ENCODE peak calls at places on chromosomes 1 and 21, in five cellular contexts. One of them, this sample, is unnamed.

GRCh38 chr1:245046764-245047163 is 108.0 kb upstream of the KIF26B start:
- DNase-seq in neuronal stem cell: no peak
- DNase-seq in CD4-positive, alpha-beta memory T cell: no peak
- DNase-seq in body of pancreas: peak
- DNase-seq in A549: no peak
- DNase-seq in this sample: no peak

GRCh38 chr1:247287460-247287859 is 31.6 kb downstream of the VN1R5 start:
- DNase-seq in A549: no peak
- DNase-seq in body of pancreas: no peak
- DNase-seq in neuronal stem cell: no peak
- DNase-seq in CD4-positive, alpha-beta memory T cell: no peak
- DNase-seq in this sample: no peak

GRCh38 chr1:207888647-207889046 is 22.3 kb downstream of the CD34 start:
- DNase-seq in A549: no peak
- DNase-seq in body of pancreas: no peak
- DNase-seq in neuronal stem cell: no peak
- DNase-seq in CD4-positive, alpha-beta memory T cell: no peak
- DNase-seq in this sample: no peak

GRCh38 chr1:44553771-44554170 is 120.5 kb downstream of the TMEM53 start:
- DNase-seq in neuronal stem cell: no peak
- DNase-seq in A549: peak
- DNase-seq in CD4-positive, alpha-beta memory T cell: no peak
- DNase-seq in body of pancreas: no peak
- DNase-seq in this sample: no peak

GRCh38 chr1:174872615-174873058 is 127.1 kb upstream of the CACYBP start:
- DNase-seq in A549: peak
- DNase-seq in neuronal stem cell: no peak
- DNase-seq in body of pancreas: no peak
- DNase-seq in CD4-positive, alpha-beta memory T cell: no peak
- DNase-seq in this sample: no peak

GRCh38 chr1:39026051-39026946 is at the start of gene NDUFS5:
- DNase-seq in A549: peak
- DNase-seq in neuronal stem cell: peak
- DNase-seq in CD4-positive, alpha-beta memory T cell: peak
- DNase-seq in body of pancreas: peak
- DNase-seq in this sample: peak

GRCh38 chr1:29827801-29828525 is 591.6 kb downstream of the PTPRU start:
- DNase-seq in CD4-positive, alpha-beta memory T cell: no peak
- DNase-seq in neuronal stem cell: no peak
- DNase-seq in body of pancreas: no peak
- DNase-seq in A549: no peak
- DNase-seq in this sample: no peak

GRCh38 chr1:240312872-240313271 is 221.2 kb downstream of the FMN2 start:
- DNase-seq in neuronal stem cell: no peak
- DNase-seq in CD4-positive, alpha-beta memory T cell: no peak
- DNase-seq in A549: peak
- DNase-seq in body of pancreas: no peak
- DNase-seq in this sample: no peak

GRCh38 chr1:110612060-110612745 is 6.0 kb upstream of the KCNA2 start:
- DNase-seq in body of pancreas: peak
- DNase-seq in neuronal stem cell: no peak
- DNase-seq in A549: peak
- DNase-seq in CD4-positive, alpha-beta memory T cell: no peak
- DNase-seq in this sample: no peak

GRCh38 chr1:214236477-214236876 is 44.5 kb upstream of the SMYD2 start:
- DNase-seq in A549: no peak
- DNase-seq in body of pancreas: no peak
- DNase-seq in neuronal stem cell: no peak
- DNase-seq in CD4-positive, alpha-beta memory T cell: no peak
- DNase-seq in this sample: no peak

GRCh38 chr21:26717146-26717739 is 128.0 kb downstream of the ADAMTS1 start:
- DNase-seq in body of pancreas: no peak
- DNase-seq in neuronal stem cell: no peak
- DNase-seq in A549: peak
- DNase-seq in CD4-positive, alpha-beta memory T cell: no peak
- DNase-seq in this sample: no peak

GRCh38 chr1:215380566-215380965 is 186.5 kb upstream of the KCTD3 start:
- DNase-seq in body of pancreas: no peak
- DNase-seq in CD4-positive, alpha-beta memory T cell: no peak
- DNase-seq in neuronal stem cell: no peak
- DNase-seq in A549: no peak
- DNase-seq in this sample: no peak

GRCh38 chr1:156385534-156386031 is 16.6 kb downstream of the RHBG start:
- DNase-seq in body of pancreas: peak
- DNase-seq in A549: peak
- DNase-seq in CD4-positive, alpha-beta memory T cell: peak
- DNase-seq in neuronal stem cell: peak
- DNase-seq in this sample: peak

GRCh38 chr1:156868341-156868740 is 7.7 kb downstream of the NTRK1 start:
- DNase-seq in CD4-positive, alpha-beta memory T cell: no peak
- DNase-seq in A549: no peak
- DNase-seq in body of pancreas: no peak
- DNase-seq in neuronal stem cell: no peak
- DNase-seq in this sample: no peak

GRCh38 chr1:77282866-77283539 is 1.2 kb downstream of the AK5 start:
- DNase-seq in neuronal stem cell: no peak
- DNase-seq in body of pancreas: no peak
- DNase-seq in A549: no peak
- DNase-seq in CD4-positive, alpha-beta memory T cell: peak
- DNase-seq in this sample: peak

GRCh38 chr1:98232678-98233077 is 311.8 kb upstream of the DPYD start:
- DNase-seq in neuronal stem cell: no peak
- DNase-seq in CD4-positive, alpha-beta memory T cell: no peak
- DNase-seq in A549: no peak
- DNase-seq in body of pancreas: no peak
- DNase-seq in this sample: no peak

DNA sequence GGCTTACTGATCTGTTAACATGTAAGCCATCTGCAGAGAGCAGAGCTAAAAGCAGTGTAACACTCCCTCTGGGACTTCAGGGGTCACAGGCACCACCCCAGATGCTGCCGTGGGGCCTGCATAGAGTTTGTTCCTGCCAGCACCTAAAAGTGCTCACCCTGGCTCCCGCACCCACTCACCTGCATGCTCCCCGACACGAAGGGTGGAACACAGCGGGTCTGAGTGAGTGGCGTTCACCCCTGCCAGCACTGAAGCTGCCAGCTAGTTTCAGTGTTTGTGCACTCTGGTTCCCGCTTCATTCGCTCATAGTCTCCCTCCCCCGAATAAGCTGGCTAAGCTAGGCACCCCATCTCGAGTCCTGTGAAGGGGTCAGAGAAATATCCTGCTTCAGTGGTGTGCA is 1681.0 kb downstream of the NCAM2 start:
- DNase-seq in A549: no peak
- DNase-seq in CD4-positive, alpha-beta memory T cell: no peak
- DNase-seq in body of pancreas: no peak
- DNase-seq in neuronal stem cell: no peak
- DNase-seq in this sample: no peak
- H3K27ac ChIP-seq in A549: no peak
- H3K27ac ChIP-seq in CD4-positive, alpha-beta memory T cell: no peak
- H3K27ac ChIP-seq in body of pancreas: no peak
- H3K27ac ChIP-seq in neuronal stem cell: no peak
- H3K27ac ChIP-seq in this sample: no peak

DNA sequence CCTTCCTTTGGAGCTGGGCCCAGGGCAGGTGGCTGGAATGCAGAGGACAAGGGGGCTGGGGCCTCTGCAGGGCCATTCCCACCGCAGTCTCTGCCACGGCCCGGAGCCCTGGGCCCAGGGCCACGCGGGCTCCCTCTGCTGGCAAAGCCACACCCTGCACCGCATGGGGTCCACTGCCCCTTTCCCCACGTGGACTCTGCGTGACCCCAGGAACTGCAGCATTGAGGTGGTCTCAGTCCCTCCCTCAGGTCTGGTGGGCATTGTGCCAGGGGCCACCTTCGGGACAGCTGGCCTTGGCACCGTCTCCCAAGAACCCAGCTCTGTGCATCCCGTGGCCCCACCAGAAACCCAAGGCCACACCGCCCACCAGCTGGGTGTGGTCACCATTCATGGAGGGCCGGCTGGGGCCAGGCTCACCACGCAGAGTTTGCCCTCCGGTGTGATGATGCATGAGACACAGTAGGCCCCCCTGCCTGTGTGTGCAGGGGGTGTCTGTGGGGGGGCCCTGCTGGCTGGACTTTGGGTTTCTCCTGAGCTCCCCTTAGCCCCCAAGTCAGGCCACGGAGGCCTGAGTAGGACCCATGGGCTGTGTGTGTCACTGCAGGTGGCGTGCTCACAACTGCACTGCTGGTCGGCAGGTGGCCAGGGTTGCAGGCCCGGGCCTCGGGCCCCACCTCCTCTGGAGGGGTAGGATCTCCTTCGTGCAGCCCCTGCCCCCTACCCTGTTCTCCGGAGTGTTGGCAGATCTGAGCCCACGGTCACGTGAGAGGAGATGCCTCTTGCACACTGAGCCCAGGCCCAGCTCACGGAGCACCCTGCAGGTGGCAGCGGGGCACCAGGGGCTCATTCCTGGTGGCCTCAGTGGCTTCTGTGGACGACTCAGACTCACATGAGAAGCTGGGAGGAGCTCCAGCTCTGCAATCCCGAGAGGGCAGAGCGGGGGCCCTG is 5.7 kb downstream of the VWA1 start:
- DNase-seq in body of pancreas: peak
- DNase-seq in CD4-positive, alpha-beta memory T cell: peak
- DNase-seq in A549: no peak
- DNase-seq in neuronal stem cell: no peak
- DNase-seq in this sample: peak
- H3K27ac ChIP-seq in body of pancreas: peak
- H3K27ac ChIP-seq in CD4-positive, alpha-beta memory T cell: no peak
- H3K27ac ChIP-seq in A549: no peak
- H3K27ac ChIP-seq in neuronal stem cell: no peak
- H3K27ac ChIP-seq in this sample: peak

GRCh38 chr21:46064870-46065214 is 33.1 kb upstream of the COL6A2 start:
- DNase-seq in A549: no peak
- DNase-seq in body of pancreas: no peak
- DNase-seq in neuronal stem cell: no peak
- DNase-seq in CD4-positive, alpha-beta memory T cell: no peak
- DNase-seq in this sample: no peak
- H3K27ac ChIP-seq in A549: no peak
- H3K27ac ChIP-seq in body of pancreas: no peak
- H3K27ac ChIP-seq in neuronal stem cell: no peak
- H3K27ac ChIP-seq in CD4-positive, alpha-beta memory T cell: no peak
- H3K27ac ChIP-seq in this sample: no peak

GRCh38 chr1:25989860-25990650 is 7.8 kb downstream of the PAFAH2 start:
- DNase-seq in A549: no peak
- DNase-seq in body of pancreas: no peak
- DNase-seq in neuronal stem cell: no peak
- DNase-seq in CD4-positive, alpha-beta memory T cell: no peak
- DNase-seq in this sample: no peak
- H3K27ac ChIP-seq in A549: no peak
- H3K27ac ChIP-seq in body of pancreas: no peak
- H3K27ac ChIP-seq in neuronal stem cell: no peak
- H3K27ac ChIP-seq in CD4-positive, alpha-beta memory T cell: peak
- H3K27ac ChIP-seq in this sample: no peak

DNA sequence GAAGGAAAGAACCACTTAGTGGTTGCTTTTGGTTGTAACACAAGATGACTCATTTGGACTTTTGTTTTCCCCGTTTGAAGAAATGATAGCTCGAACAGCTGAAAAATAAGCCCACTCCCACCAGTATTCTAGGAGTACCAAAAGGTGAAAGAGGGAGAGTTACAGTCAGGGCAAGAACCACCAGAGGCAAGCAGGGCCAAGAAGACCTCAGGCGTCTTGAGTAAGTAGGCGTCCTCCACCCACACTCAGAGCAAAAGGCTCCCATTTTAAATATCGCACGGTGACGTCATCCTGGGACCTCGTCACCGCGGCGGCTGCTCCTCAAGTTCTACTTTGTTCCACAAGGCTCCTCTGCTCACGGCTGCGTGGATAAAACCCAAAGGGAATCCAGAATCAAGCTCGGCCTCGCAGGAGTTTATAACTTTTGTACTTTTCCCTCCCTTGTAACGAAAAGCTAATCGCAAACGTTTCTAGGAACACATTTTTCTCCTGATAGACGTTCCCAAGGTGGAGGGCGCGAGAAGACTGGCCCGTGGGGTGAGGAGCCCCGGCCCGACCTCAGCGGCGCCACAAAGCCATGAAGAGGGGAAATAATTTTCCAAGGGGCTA is 1.2 kb downstream of the BTG3 start:
- DNase-seq in neuronal stem cell: peak
- DNase-seq in body of pancreas: peak
- DNase-seq in CD4-positive, alpha-beta memory T cell: peak
- DNase-seq in A549: peak
- DNase-seq in this sample: no peak
- H3K27ac ChIP-seq in neuronal stem cell: no peak
- H3K27ac ChIP-seq in body of pancreas: peak
- H3K27ac ChIP-seq in CD4-positive, alpha-beta memory T cell: peak
- H3K27ac ChIP-seq in A549: peak
- H3K27ac ChIP-seq in this sample: peak

GRCh38 chr1:226816585-226816984 is 53.8 kb upstream of the PSEN2 start:
- DNase-seq in A549: peak
- DNase-seq in body of pancreas: no peak
- DNase-seq in neuronal stem cell: no peak
- DNase-seq in CD4-positive, alpha-beta memory T cell: no peak
- DNase-seq in this sample: no peak

GRCh38 chr1:226823643-226824042 is 46.8 kb upstream of the PSEN2 start:
- DNase-seq in CD4-positive, alpha-beta memory T cell: no peak
- DNase-seq in body of pancreas: no peak
- DNase-seq in A549: no peak
- DNase-seq in neuronal stem cell: no peak
- DNase-seq in this sample: no peak

GRCh38 chr1:226825037-226825745 is 45.2 kb upstream of the PSEN2 start:
- DNase-seq in neuronal stem cell: no peak
- DNase-seq in A549: no peak
- DNase-seq in body of pancreas: no peak
- DNase-seq in CD4-positive, alpha-beta memory T cell: no peak
- DNase-seq in this sample: peak

GRCh38 chr1:226821719-226822085 is 48.7 kb upstream of the PSEN2 start:
- DNase-seq in body of pancreas: no peak
- DNase-seq in neuronal stem cell: no peak
- DNase-seq in A549: no peak
- DNase-seq in CD4-positive, alpha-beta memory T cell: no peak
- DNase-seq in this sample: no peak

GRCh38 chr1:226820935-226821718 is 49.3 kb upstream of the PSEN2 start:
- DNase-seq in CD4-positive, alpha-beta memory T cell: no peak
- DNase-seq in body of pancreas: peak
- DNase-seq in A549: peak
- DNase-seq in neuronal stem cell: no peak
- DNase-seq in this sample: peak
- H3K27ac ChIP-seq in CD4-positive, alpha-beta memory T cell: no peak
- H3K27ac ChIP-seq in body of pancreas: peak
- H3K27ac ChIP-seq in A549: no peak
- H3K27ac ChIP-seq in neuronal stem cell: no peak
- H3K27ac ChIP-seq in this sample: peak

DNA sequence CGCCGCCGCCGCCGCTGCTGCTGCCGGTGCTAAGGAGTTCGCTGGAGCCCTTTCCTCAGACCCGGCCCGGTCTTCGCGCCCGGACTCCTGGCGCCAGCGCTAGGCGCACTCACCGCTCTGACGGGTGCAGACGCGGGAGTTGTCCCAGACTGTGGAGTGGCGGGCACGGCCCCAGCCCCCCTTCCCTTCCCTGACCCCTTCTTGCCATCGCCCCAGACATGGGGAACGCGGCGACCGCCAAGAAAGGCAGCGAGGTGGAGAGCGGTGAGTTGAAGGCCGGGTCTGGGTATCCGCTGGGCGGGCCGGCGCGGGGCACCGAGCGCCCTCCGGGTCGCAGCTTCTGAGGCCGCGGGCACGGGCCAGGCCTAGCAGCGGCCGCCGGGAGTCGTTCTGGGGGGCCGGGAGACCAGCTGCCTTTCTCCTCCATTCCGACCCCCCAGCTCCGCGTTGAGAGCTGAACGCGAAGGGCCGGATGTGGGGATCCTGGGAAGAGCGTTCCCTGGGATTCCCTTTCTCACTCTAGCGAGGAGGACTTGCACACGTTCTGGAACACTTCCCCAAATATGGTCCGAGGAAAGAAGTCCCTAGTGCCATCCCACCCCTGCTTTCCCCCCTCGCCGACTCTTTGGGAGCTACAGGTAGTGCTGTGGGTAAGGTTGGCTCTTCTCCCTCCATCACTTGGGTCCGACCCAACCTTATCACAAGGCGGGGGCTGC is 65.8 kb upstream of the PRKACB start:
- DNase-seq in neuronal stem cell: no peak
- DNase-seq in A549: peak
- DNase-seq in body of pancreas: peak
- DNase-seq in CD4-positive, alpha-beta memory T cell: no peak
- DNase-seq in this sample: peak
- H3K27ac ChIP-seq in neuronal stem cell: peak
- H3K27ac ChIP-seq in A549: peak
- H3K27ac ChIP-seq in body of pancreas: peak
- H3K27ac ChIP-seq in CD4-positive, alpha-beta memory T cell: peak
- H3K27ac ChIP-seq in this sample: peak

This sample was measured in substantia nigra.